ENCODE peak calls at places on chromosomes 6 and 20, in five cellular contexts. S is breast epithelium, L is adrenal gland, F is IMR-90, I is AG09309. X is an unnamed sample.

GRCh38 chr6:118632359-118632758 is 19.0 kb downstream of the CEP85L start:
- DNase-seq in S (no peak), L (no peak), F (no peak), I (no peak), X (no peak)

GRCh38 chr6:105592329-105592728 is 189.4 kb upstream of the PREP start:
- DNase-seq in S (no peak), L (no peak), F (peak), I (peak), X (no peak)

GRCh38 chr6:159988983-159989454 is 20.1 kb downstream of the IGF2R start:
- DNase-seq in S (no peak), L (no peak), F (no peak), I (no peak), X (no peak)

GRCh38 chr6:117906905-117907599 is at the start of gene SLC35F1:
- DNase-seq in S (no peak), L (peak), F (peak), I (no peak), X (no peak)

GRCh38 chr20:6674831-6675230 is 92.7 kb upstream of the BMP2 start:
- DNase-seq in S (no peak), L (no peak), F (no peak), I (no peak), X (no peak)

GRCh38 chr6:166156942-166157341 is 10.7 kb downstream of the TBXT start:
- DNase-seq in S (no peak), L (no peak), F (peak), I (no peak), X (no peak)

GRCh38 chr6:149190228-149190831 is 127.2 kb upstream of the TAB2 start:
- DNase-seq in S (no peak), L (no peak), F (peak), I (no peak), X (no peak)

GRCh38 chr6:2782825-2783187 is 17.6 kb downstream of the WRNIP1 start:
- DNase-seq in S (no peak), L (no peak), F (no peak), I (no peak), X (no peak)

GRCh38 chr6:82073484-82073883 is 174.1 kb downstream of the IBTK start:
- DNase-seq in S (no peak), L (no peak), F (no peak), I (no peak), X (no peak)

GRCh38 chr20:408843-409696 is 971 bp downstream of the RBCK1 start:
- DNase-seq in S (no peak), L (no peak), F (no peak), I (no peak), X (no peak)

GRCh38 chr20:24102290-24102689 is 113.7 kb upstream of the GGTLC1 start:
- DNase-seq in S (no peak), L (no peak), F (no peak), I (no peak), X (no peak)

GRCh38 chr6:125790403-125791150 is at the start of gene NCOA7:
- DNase-seq in S (peak), L (peak), F (peak), I (no peak), X (no peak)

GRCh38 chr6:24581084-24581669 is 64.8 kb downstream of the KIAA0319 start:
- DNase-seq in S (peak), L (peak), F (peak), I (no peak), X (no peak)

GRCh38 chr6:43780891-43781571 is 11.0 kb downstream of the VEGFA start:
- DNase-seq in S (peak), L (peak), F (no peak), I (no peak), X (no peak)

GRCh38 chr6:43781572-43781928 is 11.5 kb downstream of the VEGFA start:
- DNase-seq in S (no peak), L (peak), F (no peak), I (no peak), X (no peak)

GRCh38 chr6:43781941-43782704 is 12.1 kb downstream of the VEGFA start:
- DNase-seq in S (no peak), L (no peak), F (no peak), I (no peak), X (no peak)

GRCh38 chr6:43784049-43784855 is 14.2 kb downstream of the VEGFA start:
- DNase-seq in S (no peak), L (no peak), F (no peak), I (no peak), X (no peak)

GRCh38 chr6:43782764-43783513 is 12.9 kb downstream of the VEGFA start:
- DNase-seq in S (no peak), L (peak), F (no peak), I (no peak), X (no peak)
- TF ChIP-seq CTCF in S (no peak), L (no peak), F (no peak), I (no peak), X (no peak)

DNA sequence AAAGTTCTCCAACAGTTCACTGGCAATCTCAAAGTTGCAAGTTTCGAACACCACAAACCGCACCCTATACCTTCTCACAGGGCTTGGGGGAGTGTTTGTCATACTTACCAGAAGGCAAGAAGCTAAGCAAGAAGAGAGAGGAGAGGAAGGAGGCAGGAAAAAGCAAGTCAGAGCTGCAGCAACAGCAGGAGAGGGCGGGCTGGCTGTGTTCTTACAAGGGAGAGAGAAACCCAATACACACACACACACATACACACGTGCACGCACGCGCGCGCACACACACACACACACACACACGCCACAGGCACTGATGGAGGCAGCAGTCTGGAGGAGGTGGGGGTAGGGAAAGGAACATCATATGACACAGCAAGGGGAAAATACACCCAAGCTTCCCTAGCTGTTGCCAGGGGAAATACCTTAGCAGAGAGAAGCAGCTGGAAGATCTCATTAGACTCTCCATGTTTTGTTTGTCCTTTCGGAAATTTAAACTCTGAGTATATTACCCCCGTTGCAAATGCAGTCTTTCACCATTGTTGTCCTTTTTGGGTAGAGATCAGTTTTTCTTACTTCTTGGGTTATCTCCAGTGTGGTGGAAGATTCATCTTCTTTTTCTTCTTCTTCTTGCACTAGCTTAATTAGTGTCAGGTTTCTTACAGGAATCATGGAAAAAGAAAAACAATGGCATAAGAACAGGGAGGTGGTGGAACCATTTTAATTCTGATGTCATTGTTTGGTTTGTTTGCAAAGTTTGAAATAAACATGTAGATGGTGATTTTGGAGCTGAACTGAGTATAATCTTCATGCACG is at the start of gene TXLNB:
- DNase-seq in S (peak), L (peak), F (peak), I (no peak), X (peak)
- H3K4me3 ChIP-seq in S (no peak), L (no peak), F (peak), I (peak), X (peak)

GRCh38 chr6:170003027-170003426 is 251.6 kb downstream of the ERMARD start:
- DNase-seq in S (no peak), L (no peak), F (no peak), I (no peak), X (no peak)
- TF ChIP-seq CTCF in S (no peak), L (no peak), F (no peak), I (no peak), X (no peak)

DNA sequence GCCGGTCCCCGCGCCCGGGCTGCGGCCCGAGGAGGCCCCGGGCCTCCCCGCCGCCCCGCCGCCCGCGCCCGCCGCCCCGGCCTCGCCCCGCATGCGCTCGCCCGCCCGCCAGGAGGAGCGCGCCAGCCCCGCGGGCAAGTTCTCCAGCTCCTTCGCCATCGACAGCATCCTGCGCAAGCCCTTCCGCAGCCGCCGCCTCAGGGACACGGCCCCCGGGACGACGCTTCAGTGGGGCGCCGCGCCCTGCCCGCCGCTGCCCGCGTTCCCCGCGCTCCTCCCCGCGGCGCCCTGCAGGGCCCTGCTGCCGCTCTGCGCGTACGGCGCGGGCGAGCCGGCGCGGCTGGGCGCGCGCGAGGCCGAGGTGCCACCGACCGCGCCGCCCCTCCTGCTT is 1.5 kb downstream of the FOXQ1 start:
- DNase-seq in S (no peak), L (no peak), F (no peak), I (no peak), X (no peak)
- H3K4me3 ChIP-seq in S (no peak), L (no peak), F (peak), I (peak), X (no peak)

GRCh38 chr6:131909408-131910218 is 41.6 kb downstream of the CCN2 start:
- DNase-seq in S (peak), L (peak), F (peak), I (no peak), X (no peak)

GRCh38 chr6:131914234-131914633 is 36.9 kb downstream of the CCN2 start:
- DNase-seq in S (no peak), L (no peak), F (peak), I (no peak), X (no peak)

GRCh38 chr6:131911951-131912350 is 39.2 kb downstream of the CCN2 start:
- DNase-seq in S (no peak), L (no peak), F (peak), I (no peak), X (no peak)

GRCh38 chr6:131910956-131911355 is 40.2 kb downstream of the CCN2 start:
- DNase-seq in S (no peak), L (no peak), F (no peak), I (no peak), X (no peak)

DNA sequence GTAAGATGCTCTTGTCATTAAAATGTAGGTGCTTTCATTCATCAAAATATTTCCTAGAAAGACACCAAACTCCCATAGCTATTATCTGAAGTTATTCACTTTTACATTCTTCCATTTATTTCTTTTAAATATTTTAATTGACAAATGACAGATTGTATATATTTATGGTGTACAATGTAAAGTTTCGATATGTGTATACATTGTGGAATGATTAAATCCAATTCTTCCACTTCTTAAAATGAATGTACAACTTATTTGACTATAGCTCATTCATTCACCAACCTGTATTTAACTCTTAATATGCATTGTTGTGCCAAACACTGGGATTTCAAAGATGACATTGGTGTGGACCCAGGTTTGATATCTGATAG is 41.0 kb downstream of the CCN2 start:
- DNase-seq in S (no peak), L (no peak), F (no peak), I (no peak), X (no peak)
- TF ChIP-seq CTCF in S (no peak), L (no peak), F (no peak), I (no peak), X (no peak)

DNA sequence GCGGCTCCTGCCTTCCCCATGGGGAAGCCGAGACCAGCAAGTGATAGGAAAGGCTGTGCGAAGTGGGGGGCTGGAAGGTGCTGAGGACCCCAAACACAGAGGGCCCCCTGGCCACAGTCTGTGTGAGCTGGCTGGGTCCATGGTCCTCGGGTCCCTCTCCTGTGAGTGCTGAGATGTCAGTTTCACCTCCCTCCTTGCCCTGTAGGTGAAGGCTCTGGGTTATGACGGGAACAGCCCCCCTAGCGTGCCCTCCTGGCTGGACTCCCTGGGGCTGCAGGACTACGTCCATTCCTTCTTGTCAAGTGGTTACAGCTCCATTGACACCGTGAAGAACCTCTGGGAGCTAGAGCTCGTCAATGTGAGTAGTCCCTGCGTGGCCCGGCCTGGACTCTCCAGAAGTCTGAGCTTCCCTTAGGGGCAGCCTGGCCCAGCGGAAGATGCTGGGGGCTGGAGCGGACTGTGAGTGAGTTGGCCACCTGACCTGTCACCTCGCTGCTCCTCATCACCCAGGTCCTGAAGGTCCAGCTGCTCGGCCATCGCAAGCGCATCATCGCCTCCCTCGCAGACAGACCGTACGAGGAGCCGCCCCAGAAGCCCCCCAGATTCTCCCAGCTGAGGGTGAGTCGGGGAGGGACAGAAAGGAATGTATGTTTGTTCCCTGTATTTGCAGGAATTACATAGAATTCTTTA is 61.7 kb downstream of the TCP11 start:
- DNase-seq in S (no peak), L (no peak), F (no peak), I (no peak), X (no peak)
- H3K4me3 ChIP-seq in S (no peak), L (no peak), F (no peak), I (no peak), X (no peak)

X was measured in AG04449.